ENCODE peak calls at places on chromosomes 12 and 14, in nine cellular contexts. R is CD8-positive, alpha-beta T cell; J is cardiac muscle cell; C is GM13976; U is psoas muscle; T is CD4-positive, alpha-beta T cell; A is H9; N is thyroid gland; W is lung. F is an unnamed sample.

GRCh38 chr14:103155013-103155412 is 31.8 kb downstream of the TNFAIP2 start:
- DNase-seq in U (peak), C (no peak), T (no peak), R (no peak), W (peak), N (peak), J (no peak), A (no peak), F (peak)

GRCh38 chr12:94267907-94268575 is 119.7 kb downstream of the PLXNC1 start:
- DNase-seq in W (no peak), R (no peak), A (no peak), C (peak), U (no peak), J (no peak), N (no peak), T (no peak), F (no peak)

GRCh38 chr14:103524002-103524785 is 1.6 kb upstream of the CKB start:
- DNase-seq in C (no peak), R (no peak), N (no peak), U (no peak), T (no peak), W (no peak), A (no peak), J (no peak), F (no peak)

GRCh38 chr12:47860279-47860841 is 40.7 kb upstream of the HDAC7 start:
- DNase-seq in R (no peak), W (no peak), A (no peak), N (no peak), J (no peak), U (no peak), C (no peak), T (no peak), F (no peak)

GRCh38 chr12:51871126-51871525 is 16.8 kb upstream of the ANKRD33 start:
- DNase-seq in J (no peak), C (no peak), U (peak), T (no peak), W (no peak), A (no peak), R (no peak), N (no peak), F (no peak)

GRCh38 chr14:31257244-31257553 is 49.6 kb upstream of the HECTD1 start:
- DNase-seq in C (no peak), T (no peak), R (no peak), A (no peak), J (no peak), W (no peak), U (no peak), N (no peak), F (no peak)

GRCh38 chr14:62889354-62889753 is 155.9 kb downstream of the KCNH5 start:
- DNase-seq in W (no peak), A (no peak), J (no peak), N (no peak), R (no peak), C (no peak), U (no peak), T (no peak), F (no peak)

GRCh38 chr14:79395061-79395460 is 816.2 kb downstream of the DIO2 start:
- DNase-seq in A (no peak), U (no peak), W (no peak), R (no peak), N (no peak), J (no peak), C (no peak), T (no peak), F (no peak)

GRCh38 chr12:101769865-101770264 is 30.6 kb upstream of the SYCP3 start:
- DNase-seq in U (no peak), A (no peak), R (no peak), J (no peak), N (no peak), T (no peak), C (no peak), W (no peak), F (no peak)

GRCh38 chr12:62703011-62703380 is 232.0 kb downstream of the PPM1H start:
- DNase-seq in A (no peak), N (no peak), R (no peak), J (no peak), U (no peak), T (no peak), W (no peak), C (no peak), F (no peak)

GRCh38 chr12:48813464-48814312 is 4.6 kb upstream of the CACNB3 start:
- DNase-seq in J (no peak), W (no peak), U (no peak), N (peak), T (no peak), C (peak), A (peak), R (no peak), F (peak)

GRCh38 chr14:90733139-90733808 is 83.0 kb downstream of the TTC7B start:
- DNase-seq in R (no peak), T (no peak), W (no peak), N (no peak), C (no peak), U (no peak), A (no peak), J (no peak), F (no peak)

GRCh38 chr14:73784065-73784987 is 67.3 kb upstream of the PTGR2 start:
- DNase-seq in N (peak), U (no peak), J (peak), W (no peak), C (no peak), R (no peak), A (peak), T (no peak), F (no peak)

GRCh38 chr14:50846171-50846880 is 15.4 kb upstream of the NIN start:
- DNase-seq in R (no peak), T (no peak), J (no peak), N (peak), U (no peak), A (no peak), W (no peak), C (no peak), F (no peak)

GRCh38 chr12:92743026-92743425 is 40.2 kb downstream of the PLEKHG7 start:
- DNase-seq in R (no peak), T (no peak), J (no peak), N (no peak), U (no peak), W (no peak), C (no peak), A (no peak), F (no peak)

GRCh38 chr14:82067221-82067620 is 533.6 kb upstream of the SEL1L start:
- DNase-seq in W (no peak), N (no peak), A (no peak), T (no peak), R (no peak), C (no peak), J (peak), U (no peak), F (no peak)

GRCh38 chr14:73295198-73295796 is 58.0 kb downstream of the PAPLN start:
- DNase-seq in J (peak), R (peak), W (no peak), U (no peak), T (no peak), C (peak), A (no peak), N (no peak), F (no peak)

GRCh38 chr12:102514696-102515095 is 34.3 kb upstream of the IGF1 start:
- DNase-seq in N (peak), U (no peak), J (no peak), W (no peak), T (no peak), A (no peak), C (no peak), R (no peak), F (no peak)

GRCh38 chr14:34610101-34610500 is 19.8 kb downstream of the SNX6 start:
- DNase-seq in N (no peak), J (no peak), T (no peak), C (no peak), U (no peak), A (no peak), W (no peak), R (no peak), F (no peak)

GRCh38 chr14:22047105-22047504 is 373.5 kb upstream of the OR4E1 start:
- DNase-seq in J (peak), R (peak), N (peak), U (no peak), C (peak), A (peak), T (no peak), W (no peak), F (no peak)

GRCh38 chr12:118850244-118850825 is 131.0 kb upstream of the SRRM4 start:
- DNase-seq in C (peak), A (peak), R (no peak), W (no peak), J (no peak), N (no peak), U (no peak), T (no peak), F (peak)

GRCh38 chr12:6635856-6636521 is at the start of gene LPAR5:
- DNase-seq in U (peak), C (peak), N (peak), J (no peak), T (no peak), W (no peak), A (peak), R (peak), F (no peak)

GRCh38 chr12:15584366-15585041 is 204.7 kb downstream of the EPS8 start:
- DNase-seq in W (no peak), C (peak), J (peak), U (no peak), A (no peak), T (no peak), N (peak), R (peak), F (no peak)

GRCh38 chr12:111339306-111339938 is 29.5 kb downstream of the PHETA1 start:
- DNase-seq in T (no peak), A (no peak), N (no peak), W (no peak), C (no peak), J (no peak), U (no peak), R (no peak), F (no peak)

GRCh38 chr12:61891632-61892031 is 368.6 kb upstream of the USP15 start:
- DNase-seq in R (no peak), N (no peak), U (no peak), A (no peak), J (no peak), T (no peak), W (no peak), C (no peak), F (no peak)

GRCh38 chr12:85835810-85836715 is at the start of gene RASSF9:
- DNase-seq in A (peak), W (peak), R (no peak), U (peak), N (peak), C (no peak), T (no peak), J (no peak), F (no peak)

GRCh38 chr12:55416961-55417360 is 9.1 kb upstream of the OR6C76 start:
- DNase-seq in W (no peak), R (no peak), C (no peak), N (no peak), J (no peak), A (no peak), T (no peak), U (no peak), F (no peak)

GRCh38 chr14:55383541-55384140 is 28.0 kb downstream of the ATG14 start:
- DNase-seq in R (no peak), C (no peak), U (no peak), N (no peak), W (no peak), J (peak), A (no peak), T (no peak), F (no peak)

GRCh38 chr12:94832105-94832504 is 171.4 kb downstream of the NDUFA12 start:
- DNase-seq in J (no peak), U (no peak), N (no peak), R (no peak), T (no peak), W (no peak), C (peak), A (no peak), F (no peak)

GRCh38 chr12:113889806-113890581 is 76.1 kb downstream of the RBM19 start:
- DNase-seq in U (no peak), A (no peak), T (no peak), N (no peak), J (no peak), W (no peak), R (no peak), C (no peak), F (no peak)

GRCh38 chr14:40053396-40053795 is 621.2 kb upstream of the FBXO33 start:
- DNase-seq in T (no peak), R (no peak), A (no peak), J (no peak), W (no peak), U (no peak), N (no peak), C (no peak), F (no peak)

GRCh38 chr14:101114726-101115481 is 211.4 kb upstream of the RTL1 start:
- DNase-seq in C (no peak), R (no peak), W (peak), J (no peak), U (no peak), N (no peak), T (no peak), A (no peak), F (no peak)

GRCh38 chr14:54133896-54134295 is 177.3 kb upstream of the BMP4 start:
- DNase-seq in A (no peak), N (peak), C (no peak), R (no peak), W (peak), J (no peak), U (no peak), T (no peak), F (no peak)

GRCh38 chr12:79174656-79175055 is 310.1 kb downstream of the SYT1 start:
- DNase-seq in C (no peak), T (no peak), A (no peak), R (no peak), U (no peak), W (no peak), N (no peak), J (peak), F (no peak)
- TF ChIP-seq CTCF in C (no peak), T (no peak), A (peak), R (no peak), U (no peak), W (no peak), N (peak), J (peak), F (no peak)

DNA sequence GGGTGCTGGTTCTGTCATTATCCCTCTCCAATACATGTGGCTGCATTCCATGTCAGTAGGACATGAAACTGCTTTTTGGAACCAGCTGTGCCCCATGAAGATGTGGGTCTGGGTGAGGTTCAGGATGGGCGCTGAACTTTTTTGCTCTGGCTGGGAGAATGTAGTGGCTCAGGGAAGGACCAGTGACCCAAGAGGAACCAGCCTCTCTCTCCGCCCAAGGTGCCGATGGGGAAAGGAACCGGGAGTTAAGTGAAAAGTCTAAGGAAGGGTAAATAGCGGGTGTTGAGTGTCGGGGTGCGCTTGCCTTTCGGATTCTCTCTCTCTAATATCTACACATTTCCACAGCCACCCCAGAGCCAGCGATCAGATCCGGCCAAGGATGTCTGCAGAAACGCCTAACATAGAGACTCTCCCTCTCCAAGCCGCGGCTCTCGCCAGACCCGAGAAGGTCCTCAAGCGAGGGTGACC is 7.8 kb downstream of the ARHGEF25 start:
- DNase-seq in T (no peak), U (no peak), W (no peak), J (peak), A (no peak), C (peak), R (no peak), N (no peak), F (no peak)
- TF ChIP-seq CTCF in T (no peak), U (no peak), W (no peak), J (no peak), A (no peak), C (no peak), R (no peak), N (no peak), F (no peak)

GRCh38 chr12:28202374-28203130 is 12.3 kb downstream of the CCDC91 start:
- DNase-seq in J (no peak), C (no peak), W (no peak), R (no peak), N (no peak), T (no peak), U (no peak), A (no peak), F (no peak)
- TF ChIP-seq CTCF in J (no peak), C (no peak), W (no peak), R (no peak), N (no peak), T (no peak), U (no peak), A (no peak), F (no peak)

GRCh38 chr12:53492830-53493609 is 6.2 kb downstream of the MAP3K12 start:
- DNase-seq in J (peak), N (peak), R (peak), W (peak), T (peak), A (peak), C (peak), U (peak), F (peak)
- TF ChIP-seq CTCF in J (no peak), N (no peak), R (no peak), W (no peak), T (no peak), A (no peak), C (no peak), U (no peak), F (no peak)

F was measured in nephron progenitor cell.